ENCODE peak calls at places on chromosomes 2 and 18, in four cellular contexts. One of them, this sample, is unnamed.

GRCh38 chr2:169933124-169933711 is 106.0 kb downstream of the UBR3 start:
- DNase-seq in K562: peak; percentile 65
- DNase-seq in Right ventricle myocardium superior: no peak
- DNase-seq in tibial nerve: no peak
- DNase-seq in this sample: no peak

GRCh38 chr2:141778315-141778835 is 352.4 kb downstream of the LRP1B start:
- DNase-seq in Right ventricle myocardium superior: no peak
- DNase-seq in K562: no peak
- DNase-seq in tibial nerve: no peak
- DNase-seq in this sample: no peak

GRCh38 chr2:110655701-110656100 is 22.2 kb downstream of the BUB1 start:
- DNase-seq in tibial nerve: no peak
- DNase-seq in K562: no peak
- DNase-seq in Right ventricle myocardium superior: no peak
- DNase-seq in this sample: no peak

GRCh38 chr2:213152065-213152794 is 818 bp upstream of the IKZF2 start:
- DNase-seq in tibial nerve: peak; percentile 52
- DNase-seq in K562: peak; percentile 39
- DNase-seq in Right ventricle myocardium superior: peak; percentile 81
- DNase-seq in this sample: peak; percentile 67

GRCh38 chr2:237540823-237541222 is 25.6 kb upstream of the PRLH start:
- DNase-seq in tibial nerve: peak; percentile 81
- DNase-seq in Right ventricle myocardium superior: peak; percentile 86
- DNase-seq in K562: peak; percentile 7
- DNase-seq in this sample: peak; percentile 59

GRCh38 chr18:58051765-58052460 is 7.9 kb downstream of the NEDD4L start:
- DNase-seq in K562: peak; percentile 27
- DNase-seq in tibial nerve: no peak
- DNase-seq in Right ventricle myocardium superior: no peak
- DNase-seq in this sample: no peak

GRCh38 chr2:168552450-168552856 is 96.4 kb downstream of the CERS6 start:
- DNase-seq in K562: no peak
- DNase-seq in Right ventricle myocardium superior: no peak
- DNase-seq in tibial nerve: no peak
- DNase-seq in this sample: no peak

GRCh38 chr2:8558096-8558495 is 123.8 kb upstream of the ID2 start:
- DNase-seq in Right ventricle myocardium superior: no peak
- DNase-seq in K562: no peak
- DNase-seq in tibial nerve: no peak
- DNase-seq in this sample: no peak

GRCh38 chr2:218745160-218745558 is 34.5 kb downstream of the TTLL4 start:
- DNase-seq in Right ventricle myocardium superior: no peak
- DNase-seq in tibial nerve: peak; percentile 23
- DNase-seq in K562: peak; percentile 47
- DNase-seq in this sample: no peak

GRCh38 chr2:17857016-17857415 is 21.5 kb upstream of the KCNS3 start:
- DNase-seq in Right ventricle myocardium superior: no peak
- DNase-seq in tibial nerve: no peak
- DNase-seq in K562: no peak
- DNase-seq in this sample: no peak

GRCh38 chr2:48043301-48043700 is 137.0 kb upstream of the FBXO11 start:
- DNase-seq in Right ventricle myocardium superior: no peak
- DNase-seq in tibial nerve: no peak
- DNase-seq in K562: no peak
- DNase-seq in this sample: no peak

GRCh38 chr2:70767699-70768584 is at the start of gene ADD2:
- DNase-seq in tibial nerve: no peak
- DNase-seq in K562: peak; percentile 78
- DNase-seq in Right ventricle myocardium superior: peak; percentile 47
- DNase-seq in this sample: no peak

GRCh38 chr18:3153107-3153704 is 66.6 kb downstream of the MYOM1 start:
- DNase-seq in K562: no peak
- DNase-seq in tibial nerve: no peak
- DNase-seq in Right ventricle myocardium superior: no peak
- DNase-seq in this sample: no peak

GRCh38 chr2:43469094-43469493 is 126.7 kb downstream of the THADA start:
- DNase-seq in K562: no peak
- DNase-seq in Right ventricle myocardium superior: no peak
- DNase-seq in tibial nerve: no peak
- DNase-seq in this sample: no peak

This sample was measured in uterus.